ENCODE peak calls at places on chromosomes 16 and 17, in eight cellular contexts. One of them, this sample, is unnamed.

GRCh38 chr17:35730400-35731005 is 936 bp upstream of the RASL10B start:
- DNase-seq in endodermal cell: peak
- DNase-seq in endothelial cell: no peak
- DNase-seq in cardiac muscle cell: no peak
- DNase-seq in fibroblast of mammary gland: peak
- DNase-seq in gastrocnemius medialis: no peak
- DNase-seq in upper lobe of right lung: no peak
- DNase-seq in tibial nerve: no peak
- DNase-seq in this sample: no peak

GRCh38 chr17:39213852-39214251 is 11.9 kb downstream of the STAC2 start:
- DNase-seq in tibial nerve: no peak
- DNase-seq in endodermal cell: peak
- DNase-seq in fibroblast of mammary gland: no peak
- DNase-seq in gastrocnemius medialis: peak
- DNase-seq in cardiac muscle cell: no peak
- DNase-seq in endothelial cell: no peak
- DNase-seq in upper lobe of right lung: peak
- DNase-seq in this sample: no peak

GRCh38 chr16:72172105-72173034 is at the start of gene PMFBP1:
- DNase-seq in tibial nerve: peak
- DNase-seq in gastrocnemius medialis: peak
- DNase-seq in upper lobe of right lung: no peak
- DNase-seq in fibroblast of mammary gland: peak
- DNase-seq in endodermal cell: no peak
- DNase-seq in cardiac muscle cell: peak
- DNase-seq in endothelial cell: no peak
- DNase-seq in this sample: no peak

GRCh38 chr16:89944773-89945172 is 3.8 kb upstream of the DEF8 start:
- DNase-seq in tibial nerve: no peak
- DNase-seq in gastrocnemius medialis: no peak
- DNase-seq in endodermal cell: no peak
- DNase-seq in fibroblast of mammary gland: no peak
- DNase-seq in upper lobe of right lung: no peak
- DNase-seq in endothelial cell: no peak
- DNase-seq in cardiac muscle cell: no peak
- DNase-seq in this sample: no peak

GRCh38 chr17:40028595-40028994 is 13.4 kb downstream of the CSF3 start:
- DNase-seq in upper lobe of right lung: no peak
- DNase-seq in endothelial cell: no peak
- DNase-seq in fibroblast of mammary gland: no peak
- DNase-seq in gastrocnemius medialis: no peak
- DNase-seq in tibial nerve: no peak
- DNase-seq in endodermal cell: peak
- DNase-seq in cardiac muscle cell: no peak
- DNase-seq in this sample: no peak

GRCh38 chr17:49365667-49366066 is 3.6 kb upstream of the ZNF652 start:
- DNase-seq in cardiac muscle cell: no peak
- DNase-seq in endodermal cell: peak
- DNase-seq in endothelial cell: peak
- DNase-seq in fibroblast of mammary gland: peak
- DNase-seq in tibial nerve: no peak
- DNase-seq in upper lobe of right lung: no peak
- DNase-seq in gastrocnemius medialis: no peak
- DNase-seq in this sample: no peak

GRCh38 chr16:8342276-8342675 is 248.0 kb downstream of the TMEM114 start:
- DNase-seq in upper lobe of right lung: no peak
- DNase-seq in tibial nerve: no peak
- DNase-seq in cardiac muscle cell: no peak
- DNase-seq in endothelial cell: no peak
- DNase-seq in fibroblast of mammary gland: no peak
- DNase-seq in gastrocnemius medialis: no peak
- DNase-seq in endodermal cell: no peak
- DNase-seq in this sample: no peak

GRCh38 chr16:84275562-84276151 is 19.0 kb upstream of the WFDC1 start:
- DNase-seq in tibial nerve: no peak
- DNase-seq in endodermal cell: no peak
- DNase-seq in endothelial cell: no peak
- DNase-seq in upper lobe of right lung: no peak
- DNase-seq in fibroblast of mammary gland: no peak
- DNase-seq in cardiac muscle cell: no peak
- DNase-seq in gastrocnemius medialis: no peak
- DNase-seq in this sample: no peak

GRCh38 chr17:50904522-50905459 is 38.6 kb upstream of the TOB1 start:
- DNase-seq in upper lobe of right lung: peak
- DNase-seq in endothelial cell: no peak
- DNase-seq in tibial nerve: no peak
- DNase-seq in fibroblast of mammary gland: peak
- DNase-seq in endodermal cell: peak
- DNase-seq in cardiac muscle cell: peak
- DNase-seq in gastrocnemius medialis: peak
- DNase-seq in this sample: no peak

GRCh38 chr17:76076765-76077581 is 2.0 kb upstream of the ZACN start:
- DNase-seq in fibroblast of mammary gland: peak
- DNase-seq in gastrocnemius medialis: no peak
- DNase-seq in endodermal cell: peak
- DNase-seq in endothelial cell: no peak
- DNase-seq in tibial nerve: no peak
- DNase-seq in cardiac muscle cell: no peak
- DNase-seq in upper lobe of right lung: peak
- DNase-seq in this sample: no peak

GRCh38 chr16:58501242-58502131 is 1.5 kb downstream of the NDRG4 start:
- DNase-seq in tibial nerve: no peak
- DNase-seq in endothelial cell: peak
- DNase-seq in gastrocnemius medialis: peak
- DNase-seq in upper lobe of right lung: peak
- DNase-seq in endodermal cell: peak
- DNase-seq in cardiac muscle cell: no peak
- DNase-seq in fibroblast of mammary gland: no peak
- DNase-seq in this sample: peak

GRCh38 chr17:47847341-47848197 is 3.4 kb downstream of the SP6 start:
- DNase-seq in tibial nerve: no peak
- DNase-seq in fibroblast of mammary gland: peak
- DNase-seq in endodermal cell: peak
- DNase-seq in gastrocnemius medialis: no peak
- DNase-seq in cardiac muscle cell: no peak
- DNase-seq in upper lobe of right lung: no peak
- DNase-seq in endothelial cell: no peak
- DNase-seq in this sample: peak

GRCh38 chr17:47846741-47847340 is 4.1 kb downstream of the SP6 start:
- DNase-seq in upper lobe of right lung: no peak
- DNase-seq in gastrocnemius medialis: no peak
- DNase-seq in cardiac muscle cell: no peak
- DNase-seq in endodermal cell: peak
- DNase-seq in endothelial cell: no peak
- DNase-seq in fibroblast of mammary gland: no peak
- DNase-seq in tibial nerve: no peak
- DNase-seq in this sample: peak

GRCh38 chr17:47844230-47844629 is 3.2 kb upstream of the SCRN2 start:
- DNase-seq in endothelial cell: no peak
- DNase-seq in upper lobe of right lung: no peak
- DNase-seq in tibial nerve: no peak
- DNase-seq in gastrocnemius medialis: no peak
- DNase-seq in cardiac muscle cell: peak
- DNase-seq in endodermal cell: no peak
- DNase-seq in fibroblast of mammary gland: no peak
- DNase-seq in this sample: no peak

GRCh38 chr17:47843391-47843730 is 2.3 kb upstream of the SCRN2 start:
- DNase-seq in endodermal cell: peak
- DNase-seq in tibial nerve: no peak
- DNase-seq in fibroblast of mammary gland: no peak
- DNase-seq in gastrocnemius medialis: no peak
- DNase-seq in endothelial cell: no peak
- DNase-seq in cardiac muscle cell: no peak
- DNase-seq in upper lobe of right lung: no peak
- DNase-seq in this sample: no peak

DNA sequence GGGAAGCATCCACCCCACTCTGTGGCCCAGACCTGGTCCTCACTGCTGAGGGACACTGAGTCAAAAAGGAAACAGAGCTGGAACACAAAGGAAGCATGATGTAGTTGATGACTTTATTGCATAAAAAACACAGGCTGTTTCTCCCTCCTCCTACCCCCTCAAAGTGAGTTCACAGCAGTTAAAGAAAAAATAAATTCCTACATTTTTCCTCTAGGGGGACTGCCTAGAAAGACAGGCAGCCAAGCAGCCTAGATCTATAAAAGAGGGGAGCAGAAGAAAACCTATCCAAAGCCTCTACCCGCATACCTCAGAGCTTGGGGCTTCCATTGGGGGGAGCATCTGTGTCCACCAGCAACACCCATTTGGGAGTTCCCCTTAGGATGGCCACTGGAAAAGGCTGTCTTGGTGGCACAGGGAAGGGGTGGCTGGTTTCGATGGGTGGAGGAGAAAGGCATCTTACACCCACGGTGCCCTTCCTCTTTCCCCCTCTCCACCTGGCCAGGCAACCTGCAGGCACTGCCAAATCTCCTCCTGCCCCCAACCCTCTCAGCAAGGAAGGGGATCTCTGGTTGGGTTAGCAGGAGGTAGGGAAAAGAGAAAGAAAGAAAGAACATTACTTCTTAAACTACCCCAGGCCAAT is 3.9 kb upstream of the SCRN2 start:
- DNase-seq in endodermal cell: no peak
- DNase-seq in fibroblast of mammary gland: peak
- DNase-seq in gastrocnemius medialis: no peak
- DNase-seq in upper lobe of right lung: no peak
- DNase-seq in tibial nerve: no peak
- DNase-seq in cardiac muscle cell: peak
- DNase-seq in endothelial cell: no peak
- DNase-seq in this sample: no peak
- TF ChIP-seq CTCF in endodermal cell: peak
- TF ChIP-seq CTCF in fibroblast of mammary gland: peak
- TF ChIP-seq CTCF in gastrocnemius medialis: peak
- TF ChIP-seq CTCF in upper lobe of right lung: peak
- TF ChIP-seq CTCF in tibial nerve: no peak
- TF ChIP-seq CTCF in cardiac muscle cell: peak
- TF ChIP-seq CTCF in endothelial cell: peak
- TF ChIP-seq CTCF in this sample: peak

DNA sequence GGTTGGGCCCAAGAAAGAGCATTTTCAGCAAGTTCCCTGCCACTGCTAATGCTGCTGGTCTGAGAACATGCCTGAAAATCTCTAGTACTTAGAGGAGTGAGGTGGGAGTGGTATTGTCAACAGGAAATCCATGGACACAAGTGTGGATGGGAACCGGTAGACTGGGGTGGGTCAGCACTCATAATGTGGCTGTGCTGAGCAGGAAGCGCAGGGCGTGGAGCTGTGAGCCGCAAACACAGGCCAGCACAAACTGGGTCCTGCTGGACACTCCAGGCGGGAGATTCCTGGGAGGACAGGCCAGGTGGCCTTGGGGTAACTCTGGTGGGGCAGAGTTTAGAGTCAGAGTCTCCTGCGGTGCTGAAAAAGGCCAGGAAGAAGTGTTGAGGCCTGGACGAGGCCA is 62.5 kb downstream of the BANP start:
- DNase-seq in endodermal cell: no peak
- DNase-seq in endothelial cell: no peak
- DNase-seq in upper lobe of right lung: no peak
- DNase-seq in tibial nerve: no peak
- DNase-seq in cardiac muscle cell: no peak
- DNase-seq in fibroblast of mammary gland: no peak
- DNase-seq in gastrocnemius medialis: no peak
- DNase-seq in this sample: no peak
- TF ChIP-seq CTCF in endodermal cell: no peak
- TF ChIP-seq CTCF in endothelial cell: no peak
- TF ChIP-seq CTCF in upper lobe of right lung: no peak
- TF ChIP-seq CTCF in tibial nerve: no peak
- TF ChIP-seq CTCF in cardiac muscle cell: no peak
- TF ChIP-seq CTCF in fibroblast of mammary gland: no peak
- TF ChIP-seq CTCF in gastrocnemius medialis: no peak
- TF ChIP-seq CTCF in this sample: no peak

DNA sequence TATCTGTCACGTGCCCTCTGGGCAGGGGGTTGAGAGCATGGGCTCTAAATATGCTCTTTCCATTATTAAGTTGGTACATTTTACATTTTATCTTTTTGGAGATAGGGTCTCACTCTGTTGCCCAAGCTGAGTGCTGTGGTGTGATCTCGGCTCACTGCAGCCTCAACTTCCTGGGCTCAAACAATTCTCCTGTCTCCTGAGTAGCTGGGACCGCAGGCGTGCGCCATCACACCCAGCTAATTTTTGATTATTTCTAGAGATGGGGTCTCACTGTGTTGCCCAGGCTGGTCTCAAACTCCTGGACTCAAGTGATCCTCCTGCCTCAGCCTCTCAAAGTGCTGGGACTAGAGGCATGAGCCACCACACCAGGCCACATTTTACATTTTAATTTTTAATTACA is 43.9 kb upstream of the KDM6B start:
- DNase-seq in endodermal cell: no peak
- DNase-seq in endothelial cell: no peak
- DNase-seq in fibroblast of mammary gland: no peak
- DNase-seq in cardiac muscle cell: no peak
- DNase-seq in gastrocnemius medialis: no peak
- DNase-seq in tibial nerve: no peak
- DNase-seq in upper lobe of right lung: no peak
- DNase-seq in this sample: no peak
- TF ChIP-seq CTCF in endodermal cell: no peak
- TF ChIP-seq CTCF in endothelial cell: no peak
- TF ChIP-seq CTCF in fibroblast of mammary gland: no peak
- TF ChIP-seq CTCF in cardiac muscle cell: no peak
- TF ChIP-seq CTCF in gastrocnemius medialis: no peak
- TF ChIP-seq CTCF in tibial nerve: no peak
- TF ChIP-seq CTCF in upper lobe of right lung: no peak
- TF ChIP-seq CTCF in this sample: no peak

GRCh38 chr17:81536299-81537290 is 8.4 kb downstream of the FSCN2 start:
- DNase-seq in upper lobe of right lung: no peak
- DNase-seq in endothelial cell: no peak
- DNase-seq in fibroblast of mammary gland: no peak
- DNase-seq in tibial nerve: no peak
- DNase-seq in cardiac muscle cell: peak
- DNase-seq in endodermal cell: no peak
- DNase-seq in gastrocnemius medialis: no peak
- DNase-seq in this sample: no peak
- TF ChIP-seq CTCF in upper lobe of right lung: no peak
- TF ChIP-seq CTCF in endothelial cell: no peak
- TF ChIP-seq CTCF in fibroblast of mammary gland: no peak
- TF ChIP-seq CTCF in tibial nerve: no peak
- TF ChIP-seq CTCF in cardiac muscle cell: no peak
- TF ChIP-seq CTCF in endodermal cell: no peak
- TF ChIP-seq CTCF in gastrocnemius medialis: no peak
- TF ChIP-seq CTCF in this sample: no peak

DNA sequence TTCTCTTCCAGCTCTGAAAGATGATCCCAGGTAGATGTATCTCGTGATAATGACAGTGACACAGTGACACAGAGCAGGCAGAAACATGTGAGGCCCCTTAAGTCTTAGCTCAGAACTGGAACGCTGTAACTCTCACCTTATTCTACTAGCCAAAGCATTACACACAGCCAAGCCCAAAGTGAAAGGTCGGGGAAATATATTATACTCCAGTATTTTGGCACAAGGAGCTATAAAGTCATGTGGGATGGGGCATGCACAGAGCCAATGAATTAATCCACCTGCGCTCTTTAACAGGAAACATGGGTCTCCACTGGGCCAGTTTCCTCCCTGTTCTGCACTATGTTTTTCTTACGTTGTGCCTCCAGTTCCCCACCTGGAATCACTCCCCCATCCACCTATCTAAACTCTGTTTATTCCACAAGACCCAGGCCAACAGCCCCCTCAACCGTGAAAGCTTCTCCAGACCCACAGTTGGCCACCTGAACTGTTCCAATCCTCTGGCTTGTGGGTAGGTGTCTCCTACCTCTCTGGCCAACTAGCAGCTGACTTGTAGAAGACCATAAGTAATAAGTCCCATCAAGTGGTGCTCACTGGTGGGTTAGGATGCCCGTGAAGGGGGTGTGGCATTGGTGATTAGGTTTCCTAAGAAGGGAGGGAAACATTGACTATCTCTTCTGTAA is 286.9 kb downstream of the NPIPA8 start:
- DNase-seq in fibroblast of mammary gland: no peak
- DNase-seq in cardiac muscle cell: no peak
- DNase-seq in upper lobe of right lung: no peak
- DNase-seq in gastrocnemius medialis: no peak
- DNase-seq in endodermal cell: no peak
- DNase-seq in tibial nerve: no peak
- DNase-seq in endothelial cell: no peak
- DNase-seq in this sample: no peak
- TF ChIP-seq CTCF in fibroblast of mammary gland: no peak
- TF ChIP-seq CTCF in cardiac muscle cell: no peak
- TF ChIP-seq CTCF in upper lobe of right lung: no peak
- TF ChIP-seq CTCF in gastrocnemius medialis: no peak
- TF ChIP-seq CTCF in endodermal cell: no peak
- TF ChIP-seq CTCF in tibial nerve: no peak
- TF ChIP-seq CTCF in endothelial cell: no peak
- TF ChIP-seq CTCF in this sample: no peak